ENCODE peak calls at places on chromosomes 3 and 15, in seven cellular contexts. One of them, this sample, is unnamed.

GRCh38 chr3:32448686-32449474 is 53.8 kb downstream of the CMTM6 start:
- DNase-seq in neural progenitor cell: no peak
- DNase-seq in fibroblast of mammary gland: no peak
- DNase-seq in epithelial cell of esophagus: no peak
- DNase-seq in psoas muscle: no peak
- DNase-seq in cardiac muscle cell: no peak
- DNase-seq in MG63: no peak
- DNase-seq in this sample: no peak

GRCh38 chr15:62880278-62880677 is 162.3 kb upstream of the TPM1 start:
- DNase-seq in cardiac muscle cell: peak; percentile 69
- DNase-seq in psoas muscle: no peak
- DNase-seq in fibroblast of mammary gland: peak; percentile 38
- DNase-seq in neural progenitor cell: no peak
- DNase-seq in epithelial cell of esophagus: no peak
- DNase-seq in MG63: no peak
- DNase-seq in this sample: no peak

GRCh38 chr3:88219138-88219792 is 69.5 kb downstream of the C3orf38 start:
- DNase-seq in epithelial cell of esophagus: peak; percentile 70
- DNase-seq in MG63: peak; percentile 21
- DNase-seq in neural progenitor cell: peak; percentile 87
- DNase-seq in psoas muscle: no peak
- DNase-seq in fibroblast of mammary gland: peak; percentile 46
- DNase-seq in cardiac muscle cell: peak; percentile 83
- DNase-seq in this sample: peak; percentile 69

GRCh38 chr3:108406661-108407206 is 103.7 kb downstream of the MYH15 start:
- DNase-seq in psoas muscle: no peak
- DNase-seq in fibroblast of mammary gland: peak; percentile 82
- DNase-seq in cardiac muscle cell: peak; percentile 82
- DNase-seq in epithelial cell of esophagus: peak; percentile 77
- DNase-seq in neural progenitor cell: peak; percentile 52
- DNase-seq in MG63: no peak
- DNase-seq in this sample: peak; percentile 76

GRCh38 chr3:15081960-15082664 is 16.8 kb downstream of the RBSN start:
- DNase-seq in cardiac muscle cell: peak; percentile 3
- DNase-seq in neural progenitor cell: no peak
- DNase-seq in MG63: no peak
- DNase-seq in epithelial cell of esophagus: peak; percentile 70
- DNase-seq in psoas muscle: no peak
- DNase-seq in fibroblast of mammary gland: peak; percentile 75
- DNase-seq in this sample: no peak

GRCh38 chr15:85810075-85810474 is 15.3 kb upstream of the KLHL25 start:
- DNase-seq in epithelial cell of esophagus: peak; percentile 19
- DNase-seq in cardiac muscle cell: no peak
- DNase-seq in fibroblast of mammary gland: peak; percentile 8
- DNase-seq in MG63: no peak
- DNase-seq in psoas muscle: no peak
- DNase-seq in neural progenitor cell: no peak
- DNase-seq in this sample: no peak

GRCh38 chr3:188149587-188149986 is 4.4 kb upstream of the LPP start:
- DNase-seq in fibroblast of mammary gland: no peak
- DNase-seq in neural progenitor cell: no peak
- DNase-seq in psoas muscle: no peak
- DNase-seq in MG63: no peak
- DNase-seq in epithelial cell of esophagus: no peak
- DNase-seq in cardiac muscle cell: no peak
- DNase-seq in this sample: no peak

GRCh38 chr15:40493089-40493840 is 22.5 kb downstream of the CHST14 start:
- DNase-seq in neural progenitor cell: no peak
- DNase-seq in cardiac muscle cell: no peak
- DNase-seq in fibroblast of mammary gland: peak; percentile 34
- DNase-seq in psoas muscle: no peak
- DNase-seq in MG63: no peak
- DNase-seq in epithelial cell of esophagus: peak; percentile 84
- DNase-seq in this sample: no peak

GRCh38 chr3:195397524-195397923 is 45.3 kb downstream of the ACAP2 start:
- DNase-seq in neural progenitor cell: no peak
- DNase-seq in psoas muscle: no peak
- DNase-seq in fibroblast of mammary gland: no peak
- DNase-seq in cardiac muscle cell: no peak
- DNase-seq in epithelial cell of esophagus: no peak
- DNase-seq in MG63: no peak
- DNase-seq in this sample: no peak

GRCh38 chr3:154778057-154778456 is 302.1 kb upstream of the MME start:
- DNase-seq in cardiac muscle cell: peak; percentile 37
- DNase-seq in MG63: no peak
- DNase-seq in fibroblast of mammary gland: peak; percentile 41
- DNase-seq in neural progenitor cell: no peak
- DNase-seq in psoas muscle: no peak
- DNase-seq in epithelial cell of esophagus: no peak
- DNase-seq in this sample: no peak

GRCh38 chr3:45153658-45154437 is 7.7 kb upstream of the CDCP1 start:
- DNase-seq in fibroblast of mammary gland: no peak
- DNase-seq in epithelial cell of esophagus: peak; percentile 61
- DNase-seq in MG63: peak; percentile 43
- DNase-seq in neural progenitor cell: no peak
- DNase-seq in psoas muscle: no peak
- DNase-seq in cardiac muscle cell: peak; percentile 75
- DNase-seq in this sample: no peak

GRCh38 chr3:45148921-45149320 is 2.7 kb upstream of the CDCP1 start:
- DNase-seq in MG63: no peak
- DNase-seq in fibroblast of mammary gland: no peak
- DNase-seq in epithelial cell of esophagus: no peak
- DNase-seq in neural progenitor cell: no peak
- DNase-seq in cardiac muscle cell: no peak
- DNase-seq in psoas muscle: no peak
- DNase-seq in this sample: no peak

GRCh38 chr3:45151100-45151499 is 4.9 kb upstream of the CDCP1 start:
- DNase-seq in MG63: no peak
- DNase-seq in psoas muscle: no peak
- DNase-seq in neural progenitor cell: no peak
- DNase-seq in fibroblast of mammary gland: no peak
- DNase-seq in cardiac muscle cell: no peak
- DNase-seq in epithelial cell of esophagus: no peak
- DNase-seq in this sample: no peak

GRCh38 chr3:45154641-45155147 is 8.5 kb upstream of the CDCP1 start:
- DNase-seq in MG63: peak; percentile 73
- DNase-seq in psoas muscle: no peak
- DNase-seq in epithelial cell of esophagus: peak; percentile 98
- DNase-seq in cardiac muscle cell: no peak
- DNase-seq in neural progenitor cell: no peak
- DNase-seq in fibroblast of mammary gland: peak; percentile 58
- DNase-seq in this sample: no peak

GRCh38 chr3:45152307-45152706 is 6.1 kb upstream of the CDCP1 start:
- DNase-seq in cardiac muscle cell: no peak
- DNase-seq in psoas muscle: no peak
- DNase-seq in MG63: no peak
- DNase-seq in neural progenitor cell: no peak
- DNase-seq in fibroblast of mammary gland: no peak
- DNase-seq in epithelial cell of esophagus: no peak
- DNase-seq in this sample: no peak
- H3K4me3 ChIP-seq in cardiac muscle cell: no peak overlapping the region
- H3K4me3 ChIP-seq in psoas muscle: no peak overlapping the region
- H3K4me3 ChIP-seq in MG63: no peak overlapping the region
- H3K4me3 ChIP-seq in neural progenitor cell: no peak overlapping the region
- H3K4me3 ChIP-seq in fibroblast of mammary gland: no peak overlapping the region
- H3K4me3 ChIP-seq in epithelial cell of esophagus: no peak overlapping the region
- H3K4me3 ChIP-seq in this sample: no peak overlapping the region

GRCh38 chr15:53128652-53129051 is 338.5 kb upstream of the ONECUT1 start:
- DNase-seq in psoas muscle: no peak
- DNase-seq in epithelial cell of esophagus: no peak
- DNase-seq in fibroblast of mammary gland: no peak
- DNase-seq in MG63: no peak
- DNase-seq in cardiac muscle cell: no peak
- DNase-seq in neural progenitor cell: no peak
- DNase-seq in this sample: no peak
- H3K4me3 ChIP-seq in psoas muscle: no peak overlapping the region
- H3K4me3 ChIP-seq in epithelial cell of esophagus: no peak overlapping the region
- H3K4me3 ChIP-seq in fibroblast of mammary gland: no peak overlapping the region
- H3K4me3 ChIP-seq in MG63: no peak overlapping the region
- H3K4me3 ChIP-seq in cardiac muscle cell: no peak overlapping the region
- H3K4me3 ChIP-seq in neural progenitor cell: no peak overlapping the region
- H3K4me3 ChIP-seq in this sample: no peak overlapping the region

DNA sequence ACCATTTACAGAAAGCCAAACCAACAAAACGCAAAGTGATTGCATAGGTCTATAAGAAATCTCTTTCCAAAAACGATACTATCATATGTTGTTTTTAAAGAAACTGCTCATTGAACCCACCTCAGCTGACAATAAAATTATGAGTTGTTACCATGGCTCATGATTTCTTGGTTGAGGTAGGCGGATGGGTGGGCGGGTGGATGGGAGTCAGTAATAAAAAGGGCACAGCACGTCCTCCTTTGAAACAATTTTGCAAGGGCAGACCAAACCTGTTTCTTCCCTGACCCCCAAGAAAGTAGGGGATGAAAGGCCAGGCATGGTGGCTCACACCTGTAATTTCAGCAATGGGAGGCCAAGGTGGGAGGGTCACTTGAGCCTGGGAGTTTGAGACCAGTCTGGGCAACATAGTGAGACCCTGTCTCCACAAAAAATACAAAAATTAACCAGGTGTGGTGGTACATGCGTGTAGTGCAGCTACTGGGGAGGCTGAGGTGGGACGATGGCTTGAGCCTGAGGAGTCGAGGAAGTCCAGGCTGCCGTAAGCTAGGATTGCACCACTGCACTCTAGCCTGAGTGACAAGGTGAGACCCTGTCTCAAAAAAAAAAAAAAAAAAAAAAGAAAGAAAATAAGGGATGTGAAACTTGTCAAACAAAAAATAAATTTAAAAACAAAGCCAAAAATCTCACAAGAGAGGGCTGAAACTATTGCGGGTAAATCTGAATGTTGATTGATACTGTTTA is 2.1 kb downstream of the ABHD10 start:
- DNase-seq in fibroblast of mammary gland: no peak
- DNase-seq in epithelial cell of esophagus: no peak
- DNase-seq in cardiac muscle cell: no peak
- DNase-seq in neural progenitor cell: no peak
- DNase-seq in psoas muscle: no peak
- DNase-seq in MG63: no peak
- DNase-seq in this sample: no peak
- H3K4me3 ChIP-seq in fibroblast of mammary gland: peak overlapping the region; percentile 15
- H3K4me3 ChIP-seq in epithelial cell of esophagus: no peak overlapping the region
- H3K4me3 ChIP-seq in cardiac muscle cell: no peak overlapping the region
- H3K4me3 ChIP-seq in neural progenitor cell: peak overlapping the region; percentile 79
- H3K4me3 ChIP-seq in psoas muscle: no peak overlapping the region
- H3K4me3 ChIP-seq in MG63: no peak overlapping the region
- H3K4me3 ChIP-seq in this sample: no peak overlapping the region

GRCh38 chr3:2096196-2096595 is 2.5 kb upstream of the CNTN4 start:
- DNase-seq in psoas muscle: no peak
- DNase-seq in fibroblast of mammary gland: no peak
- DNase-seq in MG63: no peak
- DNase-seq in epithelial cell of esophagus: no peak
- DNase-seq in neural progenitor cell: peak; percentile 44
- DNase-seq in cardiac muscle cell: no peak
- DNase-seq in this sample: no peak

GRCh38 chr3:2099028-2099671 is 484 bp downstream of the CNTN4 start:
- DNase-seq in fibroblast of mammary gland: no peak
- DNase-seq in MG63: no peak
- DNase-seq in cardiac muscle cell: no peak
- DNase-seq in psoas muscle: no peak
- DNase-seq in epithelial cell of esophagus: no peak
- DNase-seq in neural progenitor cell: peak; percentile 79
- DNase-seq in this sample: peak; percentile 34

GRCh38 chr3:2099779-2100191 is 1.1 kb downstream of the CNTN4 start:
- DNase-seq in fibroblast of mammary gland: no peak
- DNase-seq in cardiac muscle cell: no peak
- DNase-seq in MG63: no peak
- DNase-seq in psoas muscle: no peak
- DNase-seq in epithelial cell of esophagus: no peak
- DNase-seq in neural progenitor cell: peak; percentile 59
- DNase-seq in this sample: peak; percentile 3

GRCh38 chr3:2098398-2099027 is at the start of gene CNTN4:
- DNase-seq in MG63: peak; percentile 11
- DNase-seq in neural progenitor cell: peak; percentile 97
- DNase-seq in psoas muscle: peak; percentile 59
- DNase-seq in epithelial cell of esophagus: peak; percentile 7
- DNase-seq in fibroblast of mammary gland: no peak
- DNase-seq in cardiac muscle cell: peak; percentile 6
- DNase-seq in this sample: peak; percentile 77

DNA sequence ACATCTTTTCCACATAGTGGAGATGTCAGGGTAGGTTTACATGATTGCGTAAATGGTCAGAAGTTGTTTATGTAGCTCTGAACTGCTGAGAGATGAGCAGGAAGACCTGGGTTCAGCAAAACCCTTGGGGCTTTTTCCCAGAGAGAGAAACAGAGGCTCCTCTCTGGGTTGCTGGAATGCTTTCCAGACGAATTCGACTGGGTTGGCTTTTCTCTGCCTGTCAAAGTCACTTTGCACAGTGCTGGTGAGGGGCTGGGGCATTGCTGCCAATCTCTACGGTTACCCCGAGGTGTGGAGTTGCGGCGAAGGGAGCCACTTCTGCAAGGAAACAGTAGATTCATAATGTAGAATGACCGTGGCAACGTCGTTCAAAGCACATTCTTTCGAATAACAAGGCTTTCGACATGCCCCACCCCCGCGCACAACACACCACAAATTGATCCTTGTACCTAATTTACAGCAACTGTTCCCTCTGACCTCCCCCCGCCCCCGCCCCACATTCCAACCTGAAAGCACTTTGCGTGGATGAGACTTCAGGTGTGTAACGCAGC is 950 bp upstream of the CNTN4 start:
- DNase-seq in cardiac muscle cell: no peak
- DNase-seq in psoas muscle: no peak
- DNase-seq in MG63: no peak
- DNase-seq in fibroblast of mammary gland: peak; percentile 8
- DNase-seq in neural progenitor cell: peak; percentile 52
- DNase-seq in epithelial cell of esophagus: no peak
- DNase-seq in this sample: peak; percentile 3
- H3K4me3 ChIP-seq in cardiac muscle cell: peak overlapping the region; percentile 56
- H3K4me3 ChIP-seq in psoas muscle: peak overlapping the region; percentile 54
- H3K4me3 ChIP-seq in MG63: no peak overlapping the region
- H3K4me3 ChIP-seq in fibroblast of mammary gland: no peak overlapping the region
- H3K4me3 ChIP-seq in neural progenitor cell: peak overlapping the region; percentile 66
- H3K4me3 ChIP-seq in epithelial cell of esophagus: no peak overlapping the region
- H3K4me3 ChIP-seq in this sample: peak overlapping the region; percentile 77

GRCh38 chr3:134330895-134331810 is 43.1 kb downstream of the AMOTL2 start:
- DNase-seq in psoas muscle: peak; percentile 62
- DNase-seq in epithelial cell of esophagus: peak; percentile 86
- DNase-seq in MG63: peak; percentile 92
- DNase-seq in neural progenitor cell: no peak
- DNase-seq in cardiac muscle cell: peak; percentile 63
- DNase-seq in fibroblast of mammary gland: no peak
- DNase-seq in this sample: no peak
- H3K4me3 ChIP-seq in psoas muscle: no peak overlapping the region
- H3K4me3 ChIP-seq in epithelial cell of esophagus: peak overlapping the region; percentile 10
- H3K4me3 ChIP-seq in MG63: peak overlapping the region; percentile 6
- H3K4me3 ChIP-seq in neural progenitor cell: no peak overlapping the region
- H3K4me3 ChIP-seq in cardiac muscle cell: no peak overlapping the region
- H3K4me3 ChIP-seq in fibroblast of mammary gland: no peak overlapping the region
- H3K4me3 ChIP-seq in this sample: no peak overlapping the region